ENCODE peak calls at places on chromosomes 5 and 9, in four cellular contexts. One of them, this sample, is unnamed.

GRCh38 chr5:140565024-140565779 is 574 bp downstream of the SLC35A4 start:
- DNase-seq in HCT116: no peak
- DNase-seq in SK-N-SH: no peak
- DNase-seq in hepatocyte: no peak
- DNase-seq in this sample: peak

GRCh38 chr5:67989457-67989856 is 226.1 kb upstream of the PIK3R1 start:
- DNase-seq in HCT116: no peak
- DNase-seq in SK-N-SH: no peak
- DNase-seq in hepatocyte: no peak
- DNase-seq in this sample: no peak

GRCh38 chr9:16213781-16214515 is 656.5 kb downstream of the BNC2 start:
- DNase-seq in HCT116: no peak
- DNase-seq in SK-N-SH: no peak
- DNase-seq in hepatocyte: peak
- DNase-seq in this sample: no peak

GRCh38 chr5:56900858-56901578 is 8.4 kb upstream of the SETD9 start:
- DNase-seq in HCT116: peak
- DNase-seq in SK-N-SH: peak
- DNase-seq in hepatocyte: peak
- DNase-seq in this sample: peak

GRCh38 chr9:78132688-78133033 is 101.0 kb upstream of the GNAQ start:
- DNase-seq in HCT116: no peak
- DNase-seq in SK-N-SH: no peak
- DNase-seq in hepatocyte: no peak
- DNase-seq in this sample: peak

GRCh38 chr5:130571076-130571475 is 594.0 kb downstream of the HINT1 start:
- DNase-seq in HCT116: no peak
- DNase-seq in SK-N-SH: no peak
- DNase-seq in hepatocyte: no peak
- DNase-seq in this sample: no peak

GRCh38 chr9:121483049-121483448 is 16.6 kb downstream of the GGTA1 start:
- DNase-seq in HCT116: no peak
- DNase-seq in SK-N-SH: no peak
- DNase-seq in hepatocyte: peak
- DNase-seq in this sample: no peak

GRCh38 chr5:166324372-166324771 is 1967.1 kb upstream of the WWC1 start:
- DNase-seq in HCT116: no peak
- DNase-seq in SK-N-SH: no peak
- DNase-seq in hepatocyte: no peak
- DNase-seq in this sample: no peak

DNA sequence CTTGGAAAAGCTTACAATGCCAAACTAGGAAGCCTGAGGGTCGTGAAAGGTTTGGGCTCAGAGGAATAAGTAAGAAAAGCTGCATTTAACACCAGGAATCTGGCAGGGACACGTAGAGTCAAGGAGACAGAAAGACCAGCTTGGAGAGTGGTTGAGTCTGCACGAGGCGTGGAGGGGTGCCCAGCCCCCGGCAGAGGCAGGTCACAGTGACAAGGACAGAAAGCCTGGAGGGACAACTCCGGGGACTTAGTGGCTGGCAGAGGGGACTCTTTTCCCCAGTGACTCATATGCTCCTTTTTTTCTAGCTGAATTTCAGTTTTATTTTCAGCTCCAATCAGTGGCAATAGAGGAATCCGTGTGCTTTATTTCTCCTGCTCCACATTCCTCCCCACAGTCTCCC is 80.6 kb downstream of the KCNIP1 start:
- DNase-seq in HCT116: no peak
- DNase-seq in SK-N-SH: no peak
- DNase-seq in hepatocyte: no peak
- DNase-seq in this sample: no peak
- TF ChIP-seq EZH2phosphoT487 in HCT116: no peak
- TF ChIP-seq EZH2phosphoT487 in SK-N-SH: no peak
- TF ChIP-seq EZH2phosphoT487 in hepatocyte: no peak
- TF ChIP-seq EZH2phosphoT487 in this sample: no peak

DNA sequence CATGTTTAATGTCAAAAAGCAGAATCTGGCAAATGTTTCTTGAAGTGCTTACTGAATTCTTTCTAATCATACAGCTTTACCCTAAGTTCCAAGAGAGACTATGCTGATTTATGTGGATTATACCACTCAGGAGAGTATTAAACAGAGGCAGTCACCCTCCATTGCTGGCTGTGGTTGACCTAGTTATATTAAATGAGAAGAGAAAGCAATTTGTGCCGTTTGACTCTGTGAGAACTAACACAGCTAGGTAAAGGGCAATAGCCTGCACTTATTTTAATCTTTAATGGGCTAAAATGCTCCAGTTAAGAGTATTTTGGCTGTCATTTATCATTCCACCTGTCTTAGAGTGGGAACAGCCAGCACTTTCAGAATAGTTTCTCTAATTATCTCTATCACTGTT is 62.6 kb downstream of the ELL2 start:
- DNase-seq in HCT116: no peak
- DNase-seq in SK-N-SH: no peak
- DNase-seq in hepatocyte: no peak
- DNase-seq in this sample: no peak
- TF ChIP-seq EZH2phosphoT487 in HCT116: no peak
- TF ChIP-seq EZH2phosphoT487 in SK-N-SH: no peak
- TF ChIP-seq EZH2phosphoT487 in hepatocyte: no peak
- TF ChIP-seq EZH2phosphoT487 in this sample: no peak

DNA sequence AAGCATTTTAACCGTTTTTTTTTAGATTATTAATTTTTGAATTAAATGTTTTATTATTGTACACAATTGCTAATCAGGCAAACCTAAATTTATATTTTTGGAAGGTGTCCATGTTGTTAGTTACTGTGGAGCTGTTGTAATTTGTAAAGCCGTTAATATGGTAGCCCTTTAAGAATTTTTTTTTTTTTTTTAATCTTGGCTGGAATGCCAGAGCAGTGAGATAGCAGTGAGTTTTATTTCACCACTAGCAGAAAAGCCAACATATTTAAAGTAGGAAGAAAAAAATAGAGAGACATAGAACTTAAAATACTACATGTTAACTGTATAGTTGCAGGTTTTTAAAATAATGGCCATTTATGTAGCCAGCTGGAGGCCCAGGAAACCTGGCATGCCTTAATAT is 35.3 kb upstream of the RNF20 start:
- DNase-seq in HCT116: no peak
- DNase-seq in SK-N-SH: no peak
- DNase-seq in hepatocyte: no peak
- DNase-seq in this sample: no peak
- TF ChIP-seq EZH2phosphoT487 in HCT116: no peak
- TF ChIP-seq EZH2phosphoT487 in SK-N-SH: no peak
- TF ChIP-seq EZH2phosphoT487 in hepatocyte: no peak
- TF ChIP-seq EZH2phosphoT487 in this sample: no peak

GRCh38 chr5:94968507-94969095 is 316.3 kb downstream of the MCTP1 start:
- DNase-seq in HCT116: peak
- DNase-seq in SK-N-SH: peak
- DNase-seq in hepatocyte: peak
- DNase-seq in this sample: peak
- TF ChIP-seq EZH2phosphoT487 in HCT116: no peak
- TF ChIP-seq EZH2phosphoT487 in SK-N-SH: no peak
- TF ChIP-seq EZH2phosphoT487 in hepatocyte: no peak
- TF ChIP-seq EZH2phosphoT487 in this sample: no peak

DNA sequence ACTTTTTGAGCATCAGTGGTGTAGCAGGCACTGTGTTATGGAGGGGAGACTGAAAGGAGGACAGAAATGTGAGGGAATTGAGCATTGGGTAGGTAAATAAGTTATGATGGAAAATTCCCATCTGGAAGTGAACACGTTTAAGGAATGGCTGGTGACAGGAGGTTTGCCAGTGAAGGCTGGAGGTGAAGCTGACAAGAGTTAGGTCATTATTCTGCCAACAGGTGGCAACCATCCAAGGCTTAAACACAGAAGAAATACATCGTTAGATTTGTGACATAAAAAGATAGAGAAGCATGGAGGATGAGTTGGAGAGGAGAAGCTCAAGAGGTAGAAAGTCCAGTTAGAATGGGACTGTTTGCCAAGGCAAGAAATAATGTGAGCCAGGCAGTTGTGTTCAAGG is 455.3 kb upstream of the SGCD start:
- DNase-seq in HCT116: no peak
- DNase-seq in SK-N-SH: no peak
- DNase-seq in hepatocyte: no peak
- DNase-seq in this sample: no peak
- TF ChIP-seq EZH2phosphoT487 in HCT116: no peak
- TF ChIP-seq EZH2phosphoT487 in SK-N-SH: no peak
- TF ChIP-seq EZH2phosphoT487 in hepatocyte: no peak
- TF ChIP-seq EZH2phosphoT487 in this sample: no peak

DNA sequence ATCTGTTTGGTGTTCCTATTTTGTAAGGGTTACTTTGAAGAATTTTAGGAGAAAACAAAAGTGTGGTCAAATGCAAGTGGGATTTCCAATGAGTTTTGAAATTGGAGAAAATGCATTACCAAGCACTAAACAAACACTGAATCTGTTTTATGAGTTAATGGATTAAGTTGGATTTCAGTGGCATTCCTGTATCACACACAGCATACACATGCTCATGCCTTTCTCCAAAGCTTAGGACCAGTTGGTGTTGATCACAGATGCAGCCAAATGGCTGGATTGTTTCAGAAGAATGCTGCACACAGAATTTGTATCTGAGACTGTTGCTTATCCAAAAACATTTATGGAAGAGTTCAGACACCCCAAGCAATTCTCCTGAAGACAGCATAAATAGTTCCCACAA is 611.1 kb downstream of the ACTL7B start:
- DNase-seq in HCT116: no peak
- DNase-seq in SK-N-SH: no peak
- DNase-seq in hepatocyte: no peak
- DNase-seq in this sample: no peak
- TF ChIP-seq EZH2phosphoT487 in HCT116: no peak
- TF ChIP-seq EZH2phosphoT487 in SK-N-SH: no peak
- TF ChIP-seq EZH2phosphoT487 in hepatocyte: no peak
- TF ChIP-seq EZH2phosphoT487 in this sample: no peak

GRCh38 chr5:170545313-170545712 is 41.5 kb downstream of the KCNIP1 start:
- DNase-seq in HCT116: no peak
- DNase-seq in SK-N-SH: no peak
- DNase-seq in hepatocyte: no peak
- DNase-seq in this sample: no peak
- TF ChIP-seq EZH2phosphoT487 in HCT116: no peak
- TF ChIP-seq EZH2phosphoT487 in SK-N-SH: no peak
- TF ChIP-seq EZH2phosphoT487 in hepatocyte: no peak
- TF ChIP-seq EZH2phosphoT487 in this sample: no peak

GRCh38 chr9:114273461-114273881 is 49.4 kb upstream of the ORM1 start:
- DNase-seq in HCT116: no peak
- DNase-seq in SK-N-SH: no peak
- DNase-seq in hepatocyte: no peak
- DNase-seq in this sample: no peak

GRCh38 chr9:114274217-114274616 is 48.7 kb upstream of the ORM1 start:
- DNase-seq in HCT116: no peak
- DNase-seq in SK-N-SH: no peak
- DNase-seq in hepatocyte: no peak
- DNase-seq in this sample: no peak

GRCh38 chr9:114272739-114273431 is 50.0 kb upstream of the ORM1 start:
- DNase-seq in HCT116: no peak
- DNase-seq in SK-N-SH: no peak
- DNase-seq in hepatocyte: no peak
- DNase-seq in this sample: no peak

GRCh38 chr9:114270120-114270975 is 52.5 kb upstream of the ORM1 start:
- DNase-seq in HCT116: no peak
- DNase-seq in SK-N-SH: no peak
- DNase-seq in hepatocyte: no peak
- DNase-seq in this sample: no peak

DNA sequence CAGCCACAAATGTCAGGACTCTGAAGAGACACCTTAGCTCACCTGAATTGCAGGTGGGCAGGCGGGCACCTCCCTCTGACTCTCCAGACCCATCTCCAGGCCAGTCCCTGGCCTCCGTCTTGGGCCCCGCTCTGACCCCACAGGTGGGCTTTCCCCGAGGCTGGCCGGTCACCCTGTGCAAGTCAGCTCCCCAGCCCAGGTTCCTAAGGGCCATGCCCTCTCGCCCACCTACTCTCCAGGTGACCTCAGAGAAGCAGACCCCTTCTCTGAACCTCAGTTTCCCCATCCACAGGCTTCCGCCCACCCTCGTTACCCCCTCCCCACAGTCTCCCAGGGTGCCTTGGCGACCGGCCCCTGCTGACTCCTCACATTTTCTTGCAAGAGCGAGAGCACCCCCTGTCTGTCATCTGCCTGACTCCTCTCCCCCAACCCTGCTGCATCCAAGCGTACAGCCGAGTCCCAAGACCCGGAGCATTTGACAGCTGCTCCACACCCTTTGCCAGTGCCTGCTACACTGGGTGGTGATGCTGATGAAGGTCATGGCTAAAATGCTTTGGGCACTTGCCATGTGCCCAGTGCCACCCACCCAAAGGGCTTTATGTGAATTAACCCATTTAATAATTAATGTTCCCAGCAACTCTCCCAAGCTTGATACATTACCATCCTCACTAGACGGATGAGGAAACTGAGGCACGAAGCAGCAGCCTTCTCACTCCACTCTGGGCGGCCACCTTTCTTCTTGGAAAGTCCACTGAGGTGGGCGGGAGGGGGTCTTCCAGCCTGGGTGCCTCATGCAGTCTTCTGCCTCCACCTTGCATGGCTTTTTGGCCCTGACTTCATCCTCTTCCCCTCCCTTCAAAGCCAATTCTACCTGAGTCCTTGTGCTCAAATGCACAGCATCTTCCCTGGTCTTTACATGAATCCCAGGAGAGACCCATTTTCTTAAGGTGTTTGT is 51.1 kb upstream of the ORM1 start:
- DNase-seq in HCT116: peak
- DNase-seq in SK-N-SH: peak
- DNase-seq in hepatocyte: no peak
- DNase-seq in this sample: peak
- TF ChIP-seq EZH2phosphoT487 in HCT116: no peak
- TF ChIP-seq EZH2phosphoT487 in SK-N-SH: no peak
- TF ChIP-seq EZH2phosphoT487 in hepatocyte: no peak
- TF ChIP-seq EZH2phosphoT487 in this sample: no peak

GRCh38 chr9:135898634-135899407 is 8.5 kb downstream of the CAMSAP1 start:
- DNase-seq in HCT116: no peak
- DNase-seq in SK-N-SH: no peak
- DNase-seq in hepatocyte: no peak
- DNase-seq in this sample: no peak
- TF ChIP-seq EZH2phosphoT487 in HCT116: no peak
- TF ChIP-seq EZH2phosphoT487 in SK-N-SH: no peak
- TF ChIP-seq EZH2phosphoT487 in hepatocyte: no peak
- TF ChIP-seq EZH2phosphoT487 in this sample: no peak

GRCh38 chr9:128833696-128834095 is 4.1 kb upstream of the SPOUT1 start:
- DNase-seq in HCT116: no peak
- DNase-seq in SK-N-SH: no peak
- DNase-seq in hepatocyte: no peak
- DNase-seq in this sample: no peak

GRCh38 chr9:128840524-128840923 is 10.9 kb upstream of the SPOUT1 start:
- DNase-seq in HCT116: no peak
- DNase-seq in SK-N-SH: no peak
- DNase-seq in hepatocyte: no peak
- DNase-seq in this sample: no peak

GRCh38 chr9:128836509-128837145 is 7.0 kb upstream of the SPOUT1 start:
- DNase-seq in HCT116: no peak
- DNase-seq in SK-N-SH: no peak
- DNase-seq in hepatocyte: no peak
- DNase-seq in this sample: no peak

GRCh38 chr9:128838338-128838737 is 8.7 kb upstream of the SPOUT1 start:
- DNase-seq in HCT116: no peak
- DNase-seq in SK-N-SH: no peak
- DNase-seq in hepatocyte: peak
- DNase-seq in this sample: no peak

GRCh38 chr9:128835246-128836210 is 5.9 kb upstream of the SPOUT1 start:
- DNase-seq in HCT116: no peak
- DNase-seq in SK-N-SH: no peak
- DNase-seq in hepatocyte: no peak
- DNase-seq in this sample: no peak
- TF ChIP-seq EZH2phosphoT487 in HCT116: no peak
- TF ChIP-seq EZH2phosphoT487 in SK-N-SH: no peak
- TF ChIP-seq EZH2phosphoT487 in hepatocyte: no peak
- TF ChIP-seq EZH2phosphoT487 in this sample: no peak